ENCODE peak calls at places on chromosomes 13 and 19, in six cellular contexts. One of them, this sample, is unnamed.

GRCh38 chr19:39833160-39833463 is 850 bp downstream of the DYRK1B start:
- DNase-seq in H1: no peak
- DNase-seq in stomach: no peak
- DNase-seq in IMR-90: no peak
- DNase-seq in transverse colon: no peak
- DNase-seq in prostate gland: no peak
- DNase-seq in this sample: no peak

GRCh38 chr13:88926890-88927502 is 1255.8 kb downstream of the SLITRK5 start:
- DNase-seq in H1: no peak
- DNase-seq in stomach: no peak
- DNase-seq in IMR-90: no peak
- DNase-seq in transverse colon: no peak
- DNase-seq in prostate gland: no peak
- DNase-seq in this sample: no peak

GRCh38 chr19:50384685-50385535 is 763 bp downstream of the POLD1 start:
- DNase-seq in H1: no peak
- DNase-seq in stomach: no peak
- DNase-seq in IMR-90: peak
- DNase-seq in transverse colon: no peak
- DNase-seq in prostate gland: no peak
- DNase-seq in this sample: no peak

GRCh38 chr13:114043421-114044053 is 69.7 kb upstream of the C13orf46 start:
- DNase-seq in H1: no peak
- DNase-seq in stomach: peak
- DNase-seq in IMR-90: peak
- DNase-seq in transverse colon: peak
- DNase-seq in prostate gland: no peak
- DNase-seq in this sample: peak

GRCh38 chr19:49696115-49696514 is 5.2 kb downstream of the CPT1C start:
- DNase-seq in H1: no peak
- DNase-seq in stomach: no peak
- DNase-seq in IMR-90: no peak
- DNase-seq in transverse colon: no peak
- DNase-seq in prostate gland: no peak
- DNase-seq in this sample: no peak

GRCh38 chr19:17281391-17282304 is at the start of gene ANKLE1:
- DNase-seq in H1: no peak
- DNase-seq in stomach: peak
- DNase-seq in IMR-90: no peak
- DNase-seq in transverse colon: peak
- DNase-seq in prostate gland: no peak
- DNase-seq in this sample: no peak

GRCh38 chr13:23833733-23834611 is 55.2 kb downstream of the MIPEP start:
- DNase-seq in H1: no peak
- DNase-seq in stomach: no peak
- DNase-seq in IMR-90: no peak
- DNase-seq in transverse colon: no peak
- DNase-seq in prostate gland: no peak
- DNase-seq in this sample: no peak

GRCh38 chr13:95880346-95880745 is 172.9 kb downstream of the UGGT2 start:
- DNase-seq in H1: no peak
- DNase-seq in stomach: no peak
- DNase-seq in IMR-90: peak
- DNase-seq in transverse colon: no peak
- DNase-seq in prostate gland: no peak
- DNase-seq in this sample: no peak

GRCh38 chr19:35236638-35237400 is 8.3 kb upstream of the FAM187B start:
- DNase-seq in H1: no peak
- DNase-seq in stomach: no peak
- DNase-seq in IMR-90: no peak
- DNase-seq in transverse colon: peak
- DNase-seq in prostate gland: no peak
- DNase-seq in this sample: no peak

GRCh38 chr19:532578-533484 is 1.3 kb downstream of the CDC34 start:
- DNase-seq in H1: no peak
- DNase-seq in stomach: peak
- DNase-seq in IMR-90: peak
- DNase-seq in transverse colon: peak
- DNase-seq in prostate gland: peak
- DNase-seq in this sample: peak

GRCh38 chr19:694481-695349 is 537 bp downstream of the PRSS57 start:
- DNase-seq in H1: no peak
- DNase-seq in stomach: no peak
- DNase-seq in IMR-90: no peak
- DNase-seq in transverse colon: no peak
- DNase-seq in prostate gland: no peak
- DNase-seq in this sample: no peak

GRCh38 chr19:49749055-49749716 is 13.9 kb downstream of the TSKS start:
- DNase-seq in H1: no peak
- DNase-seq in stomach: no peak
- DNase-seq in IMR-90: peak
- DNase-seq in transverse colon: no peak
- DNase-seq in prostate gland: no peak
- DNase-seq in this sample: no peak

GRCh38 chr19:40251991-40252390 is 25.5 kb upstream of the CCNP start:
- DNase-seq in H1: no peak
- DNase-seq in stomach: no peak
- DNase-seq in IMR-90: no peak
- DNase-seq in transverse colon: no peak
- DNase-seq in prostate gland: no peak
- DNase-seq in this sample: no peak

GRCh38 chr19:12293771-12294307 is 844 bp downstream of the ZNF44 start:
- DNase-seq in H1: peak
- DNase-seq in stomach: peak
- DNase-seq in IMR-90: peak
- DNase-seq in transverse colon: peak
- DNase-seq in prostate gland: peak
- DNase-seq in this sample: peak

GRCh38 chr19:27779953-27780352 is 1433.0 kb downstream of the UQCRFS1 start:
- DNase-seq in H1: no peak
- DNase-seq in stomach: no peak
- DNase-seq in IMR-90: no peak
- DNase-seq in transverse colon: no peak
- DNase-seq in prostate gland: no peak
- DNase-seq in this sample: no peak

GRCh38 chr13:89846890-89847585 is 1500.4 kb upstream of the MIR17HG start:
- DNase-seq in H1: no peak
- DNase-seq in stomach: no peak
- DNase-seq in IMR-90: peak
- DNase-seq in transverse colon: no peak
- DNase-seq in prostate gland: no peak
- DNase-seq in this sample: no peak

GRCh38 chr19:18750295-18750970 is 40.7 kb downstream of the COMP start:
- DNase-seq in H1: no peak
- DNase-seq in stomach: no peak
- DNase-seq in IMR-90: no peak
- DNase-seq in transverse colon: no peak
- DNase-seq in prostate gland: no peak
- DNase-seq in this sample: no peak

GRCh38 chr13:27404680-27405079 is 19.7 kb upstream of the GTF3A start:
- DNase-seq in H1: no peak
- DNase-seq in stomach: peak
- DNase-seq in IMR-90: no peak
- DNase-seq in transverse colon: peak
- DNase-seq in prostate gland: no peak
- DNase-seq in this sample: no peak
- TF ChIP-seq POLR2A in H1: no peak
- TF ChIP-seq POLR2A in stomach: no peak
- TF ChIP-seq POLR2A in IMR-90: no peak
- TF ChIP-seq POLR2A in transverse colon: peak
- TF ChIP-seq POLR2A in prostate gland: no peak
- TF ChIP-seq POLR2A in this sample: no peak

GRCh38 chr19:45556835-45557234 is 27.8 kb downstream of the OPA3 start:
- DNase-seq in H1: no peak
- DNase-seq in stomach: no peak
- DNase-seq in IMR-90: no peak
- DNase-seq in transverse colon: no peak
- DNase-seq in prostate gland: no peak
- DNase-seq in this sample: no peak

GRCh38 chr19:45560038-45560437 is 24.6 kb downstream of the OPA3 start:
- DNase-seq in H1: no peak
- DNase-seq in stomach: no peak
- DNase-seq in IMR-90: no peak
- DNase-seq in transverse colon: no peak
- DNase-seq in prostate gland: no peak
- DNase-seq in this sample: no peak

GRCh38 chr19:45560686-45561085 is 23.9 kb downstream of the OPA3 start:
- DNase-seq in H1: no peak
- DNase-seq in stomach: no peak
- DNase-seq in IMR-90: no peak
- DNase-seq in transverse colon: no peak
- DNase-seq in prostate gland: no peak
- DNase-seq in this sample: no peak

GRCh38 chr19:45554481-45554880 is 30.1 kb downstream of the OPA3 start:
- DNase-seq in H1: no peak
- DNase-seq in stomach: no peak
- DNase-seq in IMR-90: no peak
- DNase-seq in transverse colon: no peak
- DNase-seq in prostate gland: no peak
- DNase-seq in this sample: no peak

DNA sequence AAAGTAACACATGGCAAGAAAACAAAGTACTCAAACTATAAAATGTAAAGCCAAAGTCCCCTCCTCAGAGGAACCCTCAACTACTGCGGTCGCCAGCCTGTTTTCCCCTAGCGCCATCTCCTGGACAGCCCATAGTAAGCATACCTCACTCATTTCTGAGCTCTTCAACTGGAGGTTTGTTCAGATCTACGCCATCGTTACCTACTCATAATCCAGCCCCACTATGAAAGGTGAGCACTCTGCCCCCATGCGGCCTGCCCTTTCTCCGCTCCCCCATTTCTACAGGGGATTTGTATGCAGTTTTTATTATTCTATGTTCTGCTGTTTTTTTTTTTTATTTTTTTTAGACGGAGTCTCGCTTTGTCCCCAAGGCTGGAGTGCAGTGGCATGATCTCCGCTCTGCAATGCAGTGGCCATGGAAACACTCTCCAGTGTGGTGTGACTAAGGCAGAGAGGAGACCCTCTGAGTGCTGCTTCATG is 26.2 kb downstream of the OPA3 start:
- DNase-seq in H1: no peak
- DNase-seq in stomach: peak
- DNase-seq in IMR-90: peak
- DNase-seq in transverse colon: peak
- DNase-seq in prostate gland: peak
- DNase-seq in this sample: peak
- H3K27ac ChIP-seq in H1: no peak
- H3K27ac ChIP-seq in stomach: no peak
- H3K27ac ChIP-seq in IMR-90: no peak
- H3K27ac ChIP-seq in transverse colon: no peak
- H3K27ac ChIP-seq in prostate gland: no peak
- H3K27ac ChIP-seq in this sample: no peak

DNA sequence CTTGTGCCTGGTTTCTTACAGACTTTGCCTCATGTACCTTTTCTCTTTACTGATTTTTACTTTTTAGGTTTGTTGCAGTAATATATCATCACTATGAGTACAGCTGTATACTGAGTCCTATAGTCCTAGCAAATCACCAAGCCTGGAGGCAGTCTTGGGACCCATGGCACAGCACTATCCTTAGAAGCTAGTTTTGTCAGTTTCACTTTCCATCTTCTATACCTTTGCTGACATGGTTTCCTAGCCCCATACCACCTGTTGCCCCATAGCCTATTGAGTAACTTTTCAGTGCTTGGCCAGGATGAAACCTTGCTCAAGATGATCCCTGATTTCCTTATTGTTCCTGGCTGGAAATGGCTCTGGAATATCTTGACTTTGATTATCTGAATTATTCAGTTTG is 826.4 kb downstream of the GPC5 start:
- DNase-seq in H1: no peak
- DNase-seq in stomach: no peak
- DNase-seq in IMR-90: no peak
- DNase-seq in transverse colon: no peak
- DNase-seq in prostate gland: no peak
- DNase-seq in this sample: no peak
- TF ChIP-seq CTCF in H1: no peak
- TF ChIP-seq CTCF in stomach: no peak
- TF ChIP-seq CTCF in IMR-90: no peak
- TF ChIP-seq CTCF in transverse colon: no peak
- TF ChIP-seq CTCF in prostate gland: no peak
- TF ChIP-seq CTCF in this sample: no peak

DNA sequence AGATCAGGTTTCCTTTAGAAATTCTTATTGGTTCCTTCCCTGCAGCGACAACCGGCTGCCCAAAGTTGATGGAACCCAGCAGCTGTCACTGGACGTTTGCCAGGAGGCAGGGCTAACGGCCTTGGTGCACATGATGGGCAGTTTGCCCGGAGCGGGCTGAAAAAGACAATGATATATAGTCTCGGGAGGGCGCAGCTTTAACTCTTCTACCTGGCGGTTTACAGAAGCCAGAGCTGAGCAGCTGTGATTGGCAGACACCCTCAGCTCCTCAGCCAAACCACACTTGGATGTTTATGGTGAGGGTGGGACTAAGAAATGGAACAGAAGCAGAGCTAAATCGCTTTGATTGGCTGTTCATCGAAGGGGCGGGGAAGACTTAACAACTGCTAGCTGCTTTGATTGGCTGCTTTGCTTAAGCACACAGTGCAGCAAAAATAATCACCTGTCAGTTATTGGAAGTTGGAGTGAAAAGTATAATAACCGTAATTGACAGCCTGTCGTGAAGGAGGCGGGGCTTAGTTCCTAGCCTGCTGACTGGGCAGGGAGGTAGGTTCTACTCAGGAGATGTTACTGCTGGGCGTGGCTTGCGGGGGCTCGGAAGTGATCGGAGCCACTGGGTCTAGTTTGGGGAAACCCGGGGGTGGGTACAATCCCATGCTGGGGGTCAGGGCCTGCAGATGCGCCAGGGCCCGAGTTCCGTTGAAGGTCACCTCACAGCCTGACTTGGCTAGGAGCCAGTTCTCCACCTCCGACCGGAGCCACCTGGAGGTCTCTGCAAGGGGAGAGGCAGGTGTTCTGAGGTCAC is 7.5 kb downstream of the EMP3 start:
- DNase-seq in H1: no peak
- DNase-seq in stomach: peak
- DNase-seq in IMR-90: peak
- DNase-seq in transverse colon: peak
- DNase-seq in prostate gland: peak
- DNase-seq in this sample: peak
- TF ChIP-seq POLR2A in H1: no peak
- TF ChIP-seq POLR2A in stomach: no peak
- TF ChIP-seq POLR2A in IMR-90: peak
- TF ChIP-seq POLR2A in transverse colon: peak
- TF ChIP-seq POLR2A in prostate gland: peak
- TF ChIP-seq POLR2A in this sample: no peak

GRCh38 chr19:53504903-53505302 is 33.0 kb upstream of the ZNF331 start:
- DNase-seq in H1: no peak
- DNase-seq in stomach: no peak
- DNase-seq in IMR-90: no peak
- DNase-seq in transverse colon: no peak
- DNase-seq in prostate gland: peak
- DNase-seq in this sample: no peak
- H3K27ac ChIP-seq in H1: no peak
- H3K27ac ChIP-seq in stomach: no peak
- H3K27ac ChIP-seq in IMR-90: no peak
- H3K27ac ChIP-seq in transverse colon: no peak
- H3K27ac ChIP-seq in prostate gland: peak
- H3K27ac ChIP-seq in this sample: no peak

This sample was measured in tibial nerve.